ENCODE peak calls at places on chromosomes 1 and 21, in nine cellular contexts. E is GM23338, B is Panc1, S is HCT116, W is stomach, F is breast epithelium, V is K562, X is SK-N-SH, K is sigmoid colon. I is an unnamed sample. For H3K36me3, the result is how much of the 10 kb centered on the place peaks cover.

GRCh38 chr1:201554789-201555592 is 16.1 kb downstream of the NAV1 start:
- DNase-seq in B (no peak), F (no peak), V (no peak), K (peak), X (no peak), S (no peak), E (no peak), W (no peak), I (no peak)

GRCh38 chr1:30844631-30845030 is 63.9 kb downstream of the SDC3 start:
- DNase-seq in B (no peak), X (no peak), K (no peak), F (no peak), S (no peak), W (no peak), V (no peak), E (peak), I (no peak)

GRCh38 chr1:87226341-87226760 is 102.3 kb upstream of the LMO4 start:
- DNase-seq in W (peak), S (no peak), E (peak), K (peak), B (peak), V (no peak), F (peak), X (no peak), I (no peak)

GRCh38 chr1:234408757-234409156 is 35.5 kb downstream of the COA6 start:
- DNase-seq in K (no peak), E (no peak), B (no peak), X (no peak), S (no peak), V (no peak), F (no peak), W (no peak), I (peak)

GRCh38 chr1:228378453-228379164 is 28.0 kb downstream of the TRIM11 start:
- DNase-seq in W (peak), F (peak), S (peak), V (peak), E (peak), B (no peak), X (peak), K (peak), I (no peak)

GRCh38 chr1:167880570-167880969 is 33.4 kb downstream of the ADCY10 start:
- DNase-seq in X (no peak), F (no peak), S (no peak), W (no peak), E (no peak), B (no peak), V (peak), K (no peak), I (no peak)

GRCh38 chr1:246492611-246493245 is 14.4 kb downstream of the SMYD3 start:
- DNase-seq in F (no peak), E (peak), S (peak), B (peak), K (no peak), V (peak), W (peak), X (peak), I (peak)

GRCh38 chr1:190067592-190067991 is 410.1 kb downstream of the BRINP3 start:
- DNase-seq in E (no peak), B (no peak), W (no peak), X (no peak), S (no peak), V (no peak), K (no peak), F (no peak), I (no peak)

GRCh38 chr1:78839704-78840277 is 166.7 kb downstream of the ADGRL4 start:
- DNase-seq in E (peak), S (peak), V (peak), X (peak), K (no peak), W (peak), B (peak), F (no peak), I (no peak)

GRCh38 chr1:77015748-77016341 is 148.6 kb downstream of the ST6GALNAC5 start:
- DNase-seq in E (peak), F (no peak), K (no peak), W (no peak), B (no peak), X (no peak), S (no peak), V (no peak), I (no peak)

GRCh38 chr1:119253366-119253765 is 112.9 kb upstream of the WARS2 start:
- DNase-seq in E (no peak), B (no peak), W (no peak), K (no peak), S (no peak), V (no peak), F (no peak), X (no peak), I (no peak)

GRCh38 chr1:234114648-234115307 is 210.3 kb downstream of the SLC35F3 start:
- DNase-seq in F (peak), K (no peak), B (peak), X (peak), W (no peak), V (peak), E (peak), S (peak), I (no peak)

GRCh38 chr21:16309250-16309971 is 579.6 kb downstream of the USP25 start:
- DNase-seq in E (peak), W (no peak), B (no peak), X (no peak), V (no peak), K (no peak), S (no peak), F (no peak), I (no peak)

GRCh38 chr1:30358510-30358909 is 364.9 kb downstream of the MATN1 start:
- DNase-seq in X (no peak), S (no peak), V (no peak), K (no peak), W (no peak), E (peak), B (no peak), F (no peak), I (no peak)

GRCh38 chr21:46439906-46440305 is 18.8 kb upstream of the DIP2A start:
- DNase-seq in V (no peak), K (no peak), E (no peak), B (no peak), W (no peak), F (no peak), S (no peak), X (no peak), I (no peak)

GRCh38 chr1:15418811-15419515 is 9.3 kb downstream of the EFHD2 start:
- DNase-seq in B (no peak), V (no peak), S (no peak), X (no peak), E (no peak), W (peak), F (no peak), K (no peak), I (no peak)

GRCh38 chr1:47585141-47585902 is 147.5 kb downstream of the FOXD2 start:
- DNase-seq in E (no peak), B (no peak), W (no peak), X (no peak), V (no peak), F (no peak), S (no peak), K (no peak), I (peak)

DNA sequence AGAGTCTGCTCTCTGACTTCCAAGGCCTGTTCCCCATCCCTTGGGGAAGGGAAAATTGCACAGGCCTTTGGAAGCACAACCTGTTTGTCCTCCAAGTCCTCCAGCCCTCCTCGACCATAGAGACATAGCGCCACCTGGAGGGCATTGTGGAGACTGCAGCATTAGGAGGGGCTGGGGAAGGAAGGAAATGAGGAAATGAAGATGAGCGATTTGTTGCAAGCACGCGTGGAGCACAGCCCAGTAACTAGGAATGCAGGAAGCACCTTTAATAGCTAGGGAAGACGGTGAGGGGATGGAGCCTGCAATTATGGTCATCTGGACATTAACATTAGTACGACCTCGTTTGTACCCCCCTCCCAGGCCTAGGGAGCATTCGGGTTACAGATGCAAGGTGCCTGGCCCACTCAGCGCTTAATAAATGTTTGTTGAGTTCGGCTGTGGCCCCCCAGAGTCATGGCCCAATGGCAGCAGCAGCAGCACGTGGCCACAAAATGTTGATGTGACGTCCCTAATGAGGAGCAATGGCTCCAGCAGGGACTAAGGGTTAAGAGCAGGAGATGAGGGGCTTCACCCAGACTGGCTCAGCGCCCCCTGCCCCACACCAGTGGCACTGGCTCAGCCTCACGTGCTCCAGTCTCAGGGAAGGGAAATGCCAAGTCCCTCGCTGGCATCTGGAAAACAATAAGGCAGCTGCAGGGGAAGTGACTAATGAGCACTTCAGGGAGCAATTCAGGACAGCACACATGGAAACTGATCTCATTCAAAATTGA is 8.0 kb upstream of the CAMK2N1 start:
- DNase-seq in K (peak), V (peak), E (peak), W (peak), F (peak), X (peak), B (peak), S (peak), I (peak)
- TF ChIP-seq POLR2AphosphoS5 in K (peak), V (no peak), E (no peak), W (no peak), F (no peak), X (no peak), B (no peak), S (no peak), I (no peak)

DNA sequence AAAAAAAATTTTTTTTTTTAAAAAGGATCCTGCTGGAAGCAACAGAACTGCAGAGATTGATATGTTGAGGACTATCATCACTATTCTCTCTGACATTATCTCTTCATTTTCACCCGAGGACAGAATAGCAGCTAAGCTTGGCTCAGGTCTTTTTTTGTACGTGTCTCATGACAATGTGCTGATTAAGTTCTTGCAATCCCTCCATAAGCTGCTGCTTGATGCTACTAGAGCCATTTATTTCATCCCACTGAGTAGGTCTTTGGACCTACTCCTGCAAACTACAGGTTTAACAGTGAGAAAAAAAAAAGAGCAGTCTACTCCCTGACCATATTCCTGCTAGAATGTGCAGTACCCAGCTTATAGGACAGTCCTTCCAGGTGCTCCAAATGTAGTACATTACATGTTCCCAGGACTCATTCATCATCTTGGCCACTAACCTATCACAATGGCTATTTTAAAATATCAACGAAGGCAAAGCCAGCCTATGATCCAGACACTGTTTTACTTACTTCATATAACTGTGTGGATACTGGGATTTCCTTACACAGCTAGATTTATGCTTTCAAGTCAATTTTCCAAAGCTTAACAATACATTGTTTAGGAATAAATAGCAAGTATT is 54.1 kb downstream of the ARHGAP29 start:
- DNase-seq in X (no peak), K (no peak), B (no peak), V (no peak), S (no peak), W (no peak), E (no peak), F (no peak), I (no peak)
- H3K36me3 ChIP-seq in X (half or more), K (under half), B (half or more), V (under half), S (half or more), W (half or more), E (under half), F (under half), I (half or more)

GRCh38 chr1:11125931-11126330 is 26.3 kb upstream of the EXOSC10 start:
- DNase-seq in E (no peak), F (no peak), X (no peak), W (no peak), S (no peak), B (no peak), K (no peak), V (no peak), I (no peak)

GRCh38 chr1:11129649-11130048 is 30.0 kb upstream of the EXOSC10 start:
- DNase-seq in K (no peak), W (no peak), V (no peak), F (no peak), E (no peak), S (no peak), B (no peak), X (no peak), I (no peak)

GRCh38 chr1:11130406-11130805 is 30.7 kb upstream of the EXOSC10 start:
- DNase-seq in W (no peak), F (no peak), S (no peak), E (no peak), V (no peak), B (no peak), X (no peak), K (no peak), I (no peak)

GRCh38 chr1:11124965-11125364 is 25.3 kb upstream of the EXOSC10 start:
- DNase-seq in K (no peak), B (no peak), V (no peak), F (no peak), W (no peak), E (no peak), S (no peak), X (no peak), I (no peak)

DNA sequence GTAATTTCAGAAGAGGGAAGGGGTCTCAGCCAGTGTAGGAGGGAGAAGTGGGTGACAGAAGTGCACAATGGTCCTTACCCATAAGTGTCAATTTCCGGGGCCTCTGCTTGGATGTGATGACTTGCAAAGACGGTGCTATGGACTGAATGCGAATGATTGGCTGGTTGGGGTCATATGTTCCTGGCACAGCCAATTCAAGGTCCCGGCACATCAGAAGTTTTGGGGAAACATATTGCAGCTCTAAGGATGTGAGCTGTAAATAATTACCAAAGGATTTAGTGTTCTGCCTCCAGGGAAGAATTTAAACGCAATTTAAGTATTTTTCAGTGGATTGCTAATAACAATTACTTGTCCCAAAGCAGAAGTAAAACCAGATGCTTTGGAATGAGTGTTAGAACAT is 26.9 kb upstream of the EXOSC10 start:
- DNase-seq in F (no peak), S (no peak), W (no peak), V (no peak), X (no peak), E (no peak), K (no peak), B (no peak), I (no peak)
- H3K4me3 ChIP-seq in F (no peak), S (no peak), W (no peak), V (no peak), X (no peak), E (no peak), K (no peak), B (no peak), I (no peak)

GRCh38 chr1:113854234-113854633 is 17.3 kb downstream of the PTPN22 start:
- DNase-seq in S (no peak), E (no peak), F (no peak), W (no peak), K (no peak), V (no peak), X (no peak), B (no peak), I (no peak)
- TF ChIP-seq POLR2AphosphoS5 in S (no peak), E (no peak), F (no peak), W (no peak), K (no peak), V (no peak), X (no peak), B (no peak), I (no peak)

GRCh38 chr1:19220991-19221390 is 10.9 kb upstream of the UBR4 start:
- DNase-seq in B (no peak), E (no peak), X (no peak), V (no peak), F (no peak), K (peak), W (no peak), S (no peak), I (no peak)
- H3K36me3 ChIP-seq in B (under half), E (half or more), X (half or more), V (half or more), F (under half), K (half or more), W (half or more), S (half or more), I (half or more)

DNA sequence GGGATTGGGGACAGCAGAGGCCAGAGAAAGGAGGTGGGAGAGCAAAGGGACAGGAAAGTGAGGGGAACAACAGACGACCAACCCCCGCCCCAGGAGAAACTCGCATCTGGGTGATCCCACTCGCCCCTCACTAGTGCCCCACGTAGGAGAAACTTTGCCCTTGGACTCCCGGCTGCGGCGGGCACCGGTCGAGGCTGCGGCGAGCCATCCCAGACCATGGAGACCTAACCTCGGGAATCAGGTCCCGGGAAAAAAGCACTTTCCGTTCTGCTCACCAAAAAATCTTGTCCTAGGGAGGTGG is 2.6 kb downstream of the GFI1 start:
- DNase-seq in S (no peak), X (peak), K (no peak), W (no peak), V (no peak), E (no peak), B (no peak), F (no peak), I (no peak)
- H3K4me3 ChIP-seq in S (peak), X (no peak), K (peak), W (peak), V (no peak), E (peak), B (peak), F (peak), I (peak)

GRCh38 chr1:42335050-42335808 is at the start of gene FOXJ3:
- DNase-seq in E (peak), K (peak), V (peak), F (peak), X (peak), S (peak), B (peak), W (peak), I (peak)
- TF ChIP-seq POLR2AphosphoS5 in E (peak), K (peak), V (peak), F (peak), X (peak), S (peak), B (peak), W (peak), I (peak)

GRCh38 chr21:34821717-34822116 is 152.9 kb downstream of the CLIC6 start:
- DNase-seq in V (no peak), X (peak), B (no peak), S (no peak), F (no peak), W (no peak), K (no peak), E (no peak), I (no peak)
- H3K36me3 ChIP-seq in V (half or more), X (under half), B (under half), S (under half), F (under half), W (half or more), K (under half), E (under half), I (under half)

DNA sequence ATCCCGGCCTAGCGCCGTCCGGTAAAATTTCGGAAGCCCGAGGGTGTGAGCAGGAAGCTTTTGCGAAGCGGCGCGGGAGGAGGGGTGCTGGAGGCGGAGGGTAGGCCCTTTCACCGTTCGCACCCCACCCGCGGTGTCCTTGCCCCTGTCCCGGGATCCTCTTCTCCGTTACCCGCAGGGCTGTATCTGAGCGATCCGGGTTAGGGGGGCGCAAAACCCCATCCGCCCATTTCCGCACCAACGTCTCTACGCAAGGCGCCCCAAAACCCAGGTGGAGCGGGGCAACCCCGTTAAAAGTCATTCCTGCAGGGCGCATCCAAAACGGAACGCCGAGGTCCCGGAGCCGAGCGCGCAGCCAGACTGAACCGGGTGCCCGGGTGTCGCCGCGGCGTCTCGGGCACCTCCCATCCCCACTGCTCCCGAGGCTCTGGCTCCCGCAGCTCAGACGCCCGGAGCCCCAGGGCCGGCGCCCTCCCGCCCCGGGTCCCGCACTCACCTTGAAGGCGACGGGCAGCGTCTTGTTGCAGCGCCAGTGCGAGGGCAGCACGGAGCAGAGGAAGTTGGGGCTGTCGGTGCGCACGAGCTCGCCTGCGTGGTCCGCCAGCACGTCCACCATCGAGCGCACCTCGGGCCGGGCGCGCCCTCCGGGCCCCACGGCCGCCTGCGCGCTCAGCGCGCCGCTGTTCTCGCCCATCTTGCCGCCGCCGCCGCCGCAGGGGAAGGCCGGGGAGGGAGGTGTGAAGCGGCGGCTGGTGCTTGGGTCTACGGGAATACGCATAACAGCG is 793 bp downstream of the RUNX3 start:
- DNase-seq in W (no peak), K (peak), E (peak), F (no peak), V (no peak), X (peak), S (no peak), B (no peak), I (no peak)
- H3K4me3 ChIP-seq in W (peak), K (peak), E (peak), F (peak), V (no peak), X (no peak), S (peak), B (no peak), I (peak)

DNA sequence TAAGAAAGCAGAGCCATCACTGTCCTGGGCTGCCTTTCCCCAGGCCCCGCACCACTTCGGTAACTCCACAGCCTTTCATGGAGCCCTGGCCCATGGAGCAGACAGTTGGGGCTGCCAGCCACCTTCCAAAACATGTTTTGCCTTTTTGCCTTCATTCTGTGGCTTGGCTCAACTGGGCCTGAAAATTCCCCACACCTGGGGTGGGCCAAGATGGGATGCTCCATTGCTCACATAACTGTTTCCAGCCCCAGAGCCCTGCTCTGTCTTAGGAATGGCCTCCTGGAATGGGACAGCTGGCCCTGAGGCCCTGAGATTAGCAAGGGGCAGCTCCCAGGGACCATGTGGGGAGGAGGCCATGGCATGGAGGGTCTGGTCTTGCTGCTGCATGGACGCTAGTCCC is 10.9 kb upstream of the PRELP start:
- DNase-seq in V (no peak), E (no peak), K (peak), S (no peak), W (no peak), X (no peak), B (no peak), F (peak), I (no peak)
- TF ChIP-seq POLR2AphosphoS5 in V (no peak), E (no peak), K (no peak), S (no peak), W (no peak), X (no peak), B (no peak), F (no peak), I (no peak)